ENCODE peak calls at places on chromosomes 2 and 18, in four cellular contexts. H is neural progenitor cell, P is GM10248, U is endodermal cell. K is an unnamed sample.

GRCh38 chr2:62192811-62193210 is 3.1 kb upstream of the B3GNT2 start:
- DNase-seq in H (no peak), P (no peak), U (no peak), K (no peak)

GRCh38 chr2:13745324-13745723 is 887.2 kb upstream of the LRATD1 start:
- DNase-seq in H (peak; percentile 18), P (no peak), U (peak; percentile 79), K (no peak)

GRCh38 chr18:26434887-26435286 is 113.5 kb downstream of the KCTD1 start:
- DNase-seq in H (no peak), P (no peak), U (no peak), K (no peak)

GRCh38 chr2:21067863-21068537 is 24.1 kb upstream of the APOB start:
- DNase-seq in H (peak; percentile 40), P (no peak), U (no peak), K (no peak)

GRCh38 chr2:126175222-126175621 is 480.7 kb upstream of the GYPC start:
- DNase-seq in H (no peak), P (no peak), U (no peak), K (no peak)

GRCh38 chr18:32378705-32379104 is 92.0 kb downstream of the GAREM1 start:
- DNase-seq in H (no peak), P (no peak), U (no peak), K (no peak)

GRCh38 chr18:62400916-62401315 is 75.8 kb downstream of the TNFRSF11A start:
- DNase-seq in H (no peak), P (no peak), U (no peak), K (no peak)

GRCh38 chr2:85772841-85773491 is 19.2 kb downstream of the ATOH8 start:
- DNase-seq in H (no peak), P (no peak), U (no peak), K (no peak)

DNA sequence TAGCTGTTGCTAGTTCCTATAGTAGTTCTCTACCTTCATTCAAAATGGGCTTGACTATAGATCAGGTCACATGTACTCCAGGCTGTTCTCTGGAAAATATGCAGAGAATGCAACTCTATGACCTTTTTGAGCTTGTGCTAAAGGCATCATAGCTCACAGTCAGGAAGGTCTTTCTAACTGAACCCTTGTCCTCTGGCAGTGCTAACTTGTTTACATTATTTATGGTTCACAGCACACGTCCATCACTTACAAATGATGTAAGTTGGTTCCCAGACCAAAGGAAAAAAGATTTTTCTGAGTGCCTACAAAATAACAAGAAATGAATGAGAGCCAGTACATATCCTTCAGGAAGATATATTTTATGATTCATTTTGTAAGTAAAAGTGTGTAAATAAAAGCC is 236.1 kb downstream of the GCA start:
- DNase-seq in H (peak; percentile 47), P (no peak), U (no peak), K (no peak)
- TF ChIP-seq CTCF in H (no peak), P (no peak), U (no peak), K (no peak)

DNA sequence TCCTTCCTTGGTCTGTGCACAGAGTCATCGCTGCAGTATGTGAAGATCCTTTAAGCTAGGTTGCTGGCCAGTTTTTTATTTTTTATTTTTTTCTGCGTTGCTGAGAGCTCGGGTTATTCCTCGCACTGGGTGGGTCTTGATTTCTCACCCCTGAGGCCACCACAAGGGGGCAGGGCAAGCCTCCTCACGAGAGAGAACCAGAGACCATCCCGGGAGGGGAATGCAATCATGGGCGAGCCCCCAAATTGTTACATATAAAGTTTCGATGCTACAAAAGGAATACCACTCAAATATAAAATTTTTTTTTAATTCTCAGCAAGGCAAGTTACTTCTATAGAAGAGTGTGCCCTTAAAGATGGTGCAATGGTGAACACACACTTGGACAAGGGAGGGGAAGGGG is 24.9 kb downstream of the HTR2B start:
- DNase-seq in H (peak; percentile 41), P (no peak), U (peak; percentile 85), K (no peak)
- TF ChIP-seq CTCF in H (peak; percentile 49), P (no peak), U (peak; percentile 49), K (peak; percentile 25)

DNA sequence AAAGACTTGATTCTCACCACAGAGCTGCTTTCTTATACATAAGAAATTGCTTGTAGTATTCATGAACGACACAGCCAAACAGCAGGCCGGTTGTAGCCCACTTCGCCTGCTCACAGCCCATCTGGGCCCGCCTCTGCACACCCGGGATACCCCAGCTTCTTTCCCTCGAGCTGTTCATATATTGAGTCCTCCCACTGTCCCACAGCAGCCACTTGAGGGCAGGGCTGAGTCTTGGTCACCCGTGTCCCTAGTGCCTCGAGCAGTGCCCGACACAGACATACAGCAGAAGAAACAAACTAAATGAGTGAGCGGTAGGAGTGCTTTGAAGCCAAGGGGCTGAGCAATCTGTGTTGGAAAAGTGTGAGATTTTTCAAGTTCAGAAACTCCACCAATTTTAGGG is 251.4 kb downstream of the KLHL29 start:
- DNase-seq in H (peak; percentile 49), P (no peak), U (peak; percentile 78), K (no peak)
- TF ChIP-seq CTCF in H (peak; percentile 37), P (no peak), U (peak; percentile 60), K (peak; percentile 26)

GRCh38 chr18:9082763-9083510 is 19.6 kb upstream of the NDUFV2 start:
- DNase-seq in H (no peak), P (peak; percentile 54), U (no peak), K (no peak)
- TF ChIP-seq CTCF in H (no peak), P (no peak), U (no peak), K (no peak)

DNA sequence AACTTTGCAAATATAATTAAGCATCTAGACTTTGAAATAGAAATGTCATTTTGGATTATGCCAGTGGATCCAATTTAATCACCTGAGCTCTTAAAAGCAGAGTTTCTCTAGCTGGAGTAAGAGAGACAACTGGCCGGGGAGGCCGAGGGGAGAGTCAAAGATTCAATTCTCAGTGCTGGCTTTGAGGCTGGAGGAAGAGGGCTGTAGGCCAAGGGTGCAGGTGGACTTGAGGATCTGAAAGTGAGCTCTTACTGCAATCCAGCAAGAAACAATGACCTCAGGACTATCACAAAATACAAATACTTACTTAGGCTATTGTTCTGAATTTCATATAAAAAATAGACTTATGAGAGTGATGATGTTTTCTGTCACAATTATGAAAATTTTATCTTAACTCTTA is 814.5 kb downstream of the CBLN2 start:
- DNase-seq in H (no peak), P (no peak), U (no peak), K (no peak)
- TF ChIP-seq CTCF in H (no peak), P (no peak), U (no peak), K (no peak)

GRCh38 chr2:25256486-25256875 is 85.2 kb downstream of the DNMT3A start:
- DNase-seq in H (no peak), P (no peak), U (no peak), K (no peak)
- TF ChIP-seq CTCF in H (no peak), P (no peak), U (no peak), K (no peak)

DNA sequence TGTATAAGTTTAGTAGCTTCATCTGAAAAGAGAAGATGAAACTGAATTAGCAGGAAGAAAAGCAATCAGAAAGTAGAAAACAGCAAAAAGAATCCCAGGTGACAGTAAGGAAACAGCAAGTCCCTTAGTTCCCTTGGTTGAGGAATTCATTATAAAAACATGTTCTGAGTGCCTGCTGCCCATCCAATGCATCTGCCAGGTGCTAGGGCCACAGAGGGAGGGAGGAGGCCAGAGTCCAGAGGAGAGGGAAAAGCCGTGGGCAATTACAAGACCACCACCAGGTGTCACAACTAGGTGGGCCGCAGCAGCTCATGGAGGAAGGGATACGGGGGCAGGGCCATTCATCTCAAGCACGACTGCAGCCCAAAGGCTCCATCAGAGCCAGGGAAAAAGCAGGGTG is 55.9 kb upstream of the TFCP2L1 start:
- DNase-seq in H (no peak), P (no peak), U (no peak), K (no peak)
- TF ChIP-seq CTCF in H (no peak), P (no peak), U (peak; percentile 20), K (no peak)

GRCh38 chr18:2655954-2656236 is 369 bp downstream of the SMCHD1 start:
- DNase-seq in H (no peak), P (no peak), U (no peak), K (no peak)
- TF ChIP-seq CTCF in H (peak; percentile 13), P (peak; percentile 11), U (peak; percentile 35), K (no peak)

GRCh38 chr2:175964195-175964594 is 37.9 kb downstream of the LNPK start:
- DNase-seq in H (no peak), P (no peak), U (no peak), K (no peak)
- TF ChIP-seq CTCF in H (peak; percentile 13), P (no peak), U (peak; percentile 62), K (peak; percentile 32)